ENCODE peak calls at places on chromosomes 1 and 21, in ten cellular contexts. K is EH, T is OCI-LY7, R is kidney glomerular epithelial cell, D is WTC11, O is non-pigmented ciliary epithelial cell, W is T1000, J is lung, L is DMS153, C is NAMALWA. Y is an unnamed sample.

GRCh38 chr1:17170571-17170970 is 34.4 kb upstream of the PADI1 start:
- DNase-seq in K (peak; percentile 90), T (no peak), R (peak; percentile 15), D (no peak), O (no peak), W (no peak), J (no peak), L (no peak), C (no peak), Y (no peak)

GRCh38 chr1:192977089-192977706 is 82.0 kb downstream of the UCHL5 start:
- DNase-seq in K (no peak), T (no peak), R (no peak), D (no peak), O (no peak), W (no peak), J (no peak), L (peak; percentile 37), C (no peak), Y (no peak)

GRCh38 chr1:17895986-17896385 is 140.9 kb downstream of the ACTL8 start:
- DNase-seq in K (no peak), T (no peak), R (no peak), D (no peak), O (no peak), W (no peak), J (no peak), L (no peak), C (no peak), Y (no peak)

GRCh38 chr21:44696572-44696971 is 400 bp upstream of the KRTAP10-12 start:
- DNase-seq in K (no peak), T (no peak), R (no peak), D (no peak), O (no peak), W (no peak), J (no peak), L (no peak), C (no peak), Y (no peak)

GRCh38 chr1:187465441-187465840 is 636.7 kb downstream of the PLA2G4A start:
- DNase-seq in K (no peak), T (no peak), R (no peak), D (no peak), O (no peak), W (no peak), J (no peak), L (peak; percentile 83), C (no peak), Y (no peak)

GRCh38 chr1:40396420-40396819 is 22.9 kb downstream of the SMAP2 start:
- DNase-seq in K (no peak), T (peak; percentile 52), R (no peak), D (no peak), O (no peak), W (no peak), J (no peak), L (no peak), C (peak; percentile 28), Y (no peak)

GRCh38 chr1:14390816-14391215 is 207.7 kb upstream of the KAZN start:
- DNase-seq in K (no peak), T (no peak), R (no peak), D (no peak), O (no peak), W (no peak), J (no peak), L (no peak), C (no peak), Y (no peak)

GRCh38 chr1:243482237-243483022 is 226.6 kb downstream of the SDCCAG8 start:
- DNase-seq in K (peak; percentile 67), T (no peak), R (peak; percentile 11), D (peak; percentile 56), O (no peak), W (peak; percentile 42), J (no peak), L (no peak), C (no peak), Y (no peak)

GRCh38 chr1:109535481-109535880 is 4.2 kb upstream of the GPR61 start:
- DNase-seq in K (no peak), T (no peak), R (no peak), D (no peak), O (no peak), W (no peak), J (no peak), L (no peak), C (no peak), Y (no peak)

GRCh38 chr1:234326493-234327366 is 46.5 kb upstream of the COA6 start:
- DNase-seq in K (peak; percentile 70), T (peak; percentile 58), R (peak; percentile 73), D (peak; percentile 79), O (no peak), W (no peak), J (peak; percentile 43), L (no peak), C (peak; percentile 69), Y (peak; percentile 61)

GRCh38 chr1:14262582-14262981 is 335.9 kb upstream of the KAZN start:
- DNase-seq in K (no peak), T (no peak), R (no peak), D (no peak), O (no peak), W (no peak), J (no peak), L (no peak), C (no peak), Y (no peak)

GRCh38 chr1:64754166-64754565 is 9.3 kb downstream of the RAVER2 start:
- DNase-seq in K (no peak), T (no peak), R (no peak), D (no peak), O (no peak), W (no peak), J (no peak), L (no peak), C (no peak), Y (no peak)

GRCh38 chr1:1129309-1129708 is 13.4 kb upstream of the C1orf159 start:
- DNase-seq in K (no peak), T (no peak), R (no peak), D (no peak), O (no peak), W (no peak), J (no peak), L (no peak), C (no peak), Y (no peak)

GRCh38 chr1:15053091-15053657 is 100.4 kb upstream of the TMEM51 start:
- DNase-seq in K (no peak), T (no peak), R (no peak), D (no peak), O (no peak), W (no peak), J (no peak), L (no peak), C (no peak), Y (no peak)

GRCh38 chr1:26281971-26282693 is 2.2 kb downstream of the SH3BGRL3 start:
- DNase-seq in K (peak; percentile 46), T (no peak), R (no peak), D (peak; percentile 82), O (no peak), W (no peak), J (no peak), L (no peak), C (no peak), Y (no peak)

GRCh38 chr1:203038891-203039608 is 12.8 kb downstream of the PPFIA4 start:
- DNase-seq in K (peak; percentile 78), T (peak; percentile 67), R (peak; percentile 74), D (peak; percentile 80), O (no peak), W (peak; percentile 34), J (peak; percentile 72), L (peak; percentile 51), C (peak; percentile 81), Y (peak; percentile 72)

GRCh38 chr1:154803203-154803920 is 66.7 kb downstream of the KCNN3 start:
- DNase-seq in K (peak; percentile 9), T (no peak), R (no peak), D (no peak), O (no peak), W (no peak), J (no peak), L (no peak), C (peak; percentile 83), Y (no peak)

GRCh38 chr1:31811605-31812004 is 4.2 kb downstream of the SPOCD1 start:
- DNase-seq in K (peak; percentile 76), T (no peak), R (no peak), D (peak; percentile 54), O (no peak), W (peak; percentile 12), J (no peak), L (peak; percentile 86), C (no peak), Y (no peak)

GRCh38 chr1:59692591-59692990 is 122.2 kb upstream of the HOOK1 start:
- DNase-seq in K (peak; percentile 98), T (no peak), R (no peak), D (no peak), O (no peak), W (peak; percentile 64), J (no peak), L (peak; percentile 44), C (peak; percentile 31), Y (peak; percentile 5)

GRCh38 chr21:32653326-32653901 is 41.2 kb upstream of the CFAP298 start:
- DNase-seq in K (peak; percentile 29), T (peak; percentile 37), R (peak; percentile 28), D (peak; percentile 40), O (no peak), W (no peak), J (no peak), L (no peak), C (peak; percentile 57), Y (peak; percentile 25)

GRCh38 chr1:238960071-238960470 is 426.3 kb upstream of the CHRM3 start:
- DNase-seq in K (peak; percentile 3), T (no peak), R (peak; percentile 95), D (no peak), O (peak; percentile 74), W (peak; percentile 16), J (no peak), L (no peak), C (no peak), Y (no peak)

GRCh38 chr1:172723251-172723650 is 64.3 kb downstream of the FASLG start:
- DNase-seq in K (peak; percentile 14), T (no peak), R (no peak), D (no peak), O (no peak), W (no peak), J (no peak), L (no peak), C (no peak), Y (no peak)

GRCh38 chr21:31397515-31397926 is 53.5 kb upstream of the TIAM1 start:
- DNase-seq in K (no peak), T (peak; percentile 21), R (no peak), D (no peak), O (no peak), W (no peak), J (no peak), L (no peak), C (no peak), Y (no peak)

GRCh38 chr1:20533635-20534034 is 18.7 kb upstream of the FAM43B start:
- DNase-seq in K (no peak), T (no peak), R (no peak), D (no peak), O (no peak), W (no peak), J (no peak), L (no peak), C (no peak), Y (no peak)

GRCh38 chr1:53122847-53123461 is 19.5 kb downstream of the SLC1A7 start:
- DNase-seq in K (no peak), T (no peak), R (no peak), D (no peak), O (no peak), W (no peak), J (no peak), L (no peak), C (no peak), Y (no peak)

GRCh38 chr21:32576011-32576410 is 9.3 kb downstream of the TCP10L start:
- DNase-seq in K (no peak), T (no peak), R (no peak), D (no peak), O (no peak), W (no peak), J (no peak), L (no peak), C (no peak), Y (no peak)

GRCh38 chr1:167695150-167695549 is 26.6 kb upstream of the MPZL1 start:
- DNase-seq in K (peak; percentile 19), T (no peak), R (no peak), D (no peak), O (no peak), W (no peak), J (no peak), L (no peak), C (no peak), Y (no peak)

GRCh38 chr1:26289158-26290059 is 9.5 kb downstream of the SH3BGRL3 start:
- DNase-seq in K (no peak), T (peak; percentile 98), R (no peak), D (no peak), O (no peak), W (no peak), J (no peak), L (no peak), C (peak; percentile 97), Y (peak; percentile 90)

Y was measured in germinal center.